ENCODE peak calls at places on chromosomes 4 and X, in four cellular contexts. R is RPMI7951, T is cardiac fibroblast, I is bronchial epithelial cell. L is an unnamed sample.

GRCh38 chr4:61841710-61842109 is 641.6 kb downstream of the ADGRL3 start:
- DNase-seq in T (no peak), I (no peak), R (no peak), L (no peak)

GRCh38 chr4:169658970-169659735 is 38.8 kb downstream of the CLCN3 start:
- DNase-seq in R (peak; percentile 3), I (no peak), T (no peak), L (no peak)

GRCh38 chr4:97153042-97153441 is 990.2 kb downstream of the STPG2 start:
- DNase-seq in I (peak; percentile 18), T (peak; percentile 28), R (no peak), L (peak; percentile 23)

GRCh38 chr4:156593464-156593863 is 378.1 kb downstream of the PDGFC start:
- DNase-seq in I (no peak), R (no peak), T (no peak), L (no peak)

GRCh38 chrX:31038585-31039326 is 33.1 kb downstream of the FTHL17 start:
- DNase-seq in R (peak; percentile 26), I (peak; percentile 14), T (peak; percentile 65), L (peak; percentile 35)

GRCh38 chr4:103915224-103915869 is 195.6 kb upstream of the TACR3 start:
- DNase-seq in R (peak; percentile 6), T (peak; percentile 15), I (peak; percentile 29), L (peak; percentile 15)

GRCh38 chr4:74623041-74623440 is 171.3 kb downstream of the BTC start:
- DNase-seq in T (peak; percentile 64), I (peak; percentile 45), R (peak; percentile 65), L (peak; percentile 30)

GRCh38 chr4:2255501-2256155 is 6.3 kb downstream of the MXD4 start:
- DNase-seq in R (no peak), T (peak; percentile 79), I (no peak), L (no peak)

GRCh38 chr4:8080754-8081065 is 77.9 kb downstream of the ABLIM2 start:
- DNase-seq in T (no peak), I (no peak), R (no peak), L (no peak)

GRCh38 chr4:26130173-26130572 is 190.6 kb upstream of the RBPJ start:
- DNase-seq in I (no peak), T (no peak), R (no peak), L (no peak)

GRCh38 chr4:153204247-153205027 is at the start of gene TRIM2:
- DNase-seq in R (peak; percentile 88), T (peak; percentile 84), I (peak; percentile 76), L (peak; percentile 52)

GRCh38 chr4:92237559-92237958 is 66.2 kb upstream of the GRID2 start:
- DNase-seq in R (no peak), I (no peak), T (no peak), L (no peak)

GRCh38 chr4:99504804-99505502 is 5.9 kb upstream of the C4orf17 start:
- DNase-seq in R (no peak), T (no peak), I (peak; percentile 9), L (peak; percentile 6)